ENCODE peak calls at places on chromosomes 7 and 10, in five cellular contexts. M is ovary, P is HepG2, E is transverse colon, O is suprapubic skin. Q is an unnamed sample.
A peak's percentile ranks its signal among the peaks of the same experiment; 100 is the strongest.

GRCh38 chr7:127907638-127908040 is 123.6 kb downstream of the LRRC4 start:
- DNase-seq in E (no peak), O (no peak), P (peak; percentile 83), M (no peak), Q (no peak)

GRCh38 chr10:21969326-21970287 is 33.9 kb downstream of the DNAJC1 start:
- DNase-seq in E (no peak), P (no peak), O (no peak), M (no peak), Q (no peak)

GRCh38 chr10:125201108-125201524 is 40.8 kb upstream of the CTBP2 start:
- DNase-seq in M (no peak), O (no peak), E (no peak), P (no peak), Q (no peak)

GRCh38 chr7:149838992-149839408 is 825 bp downstream of the ZNF862 start:
- DNase-seq in P (no peak), E (no peak), M (no peak), O (no peak), Q (no peak)

GRCh38 chr10:61761825-61762217 is 99.1 kb downstream of the CABCOCO1 start:
- DNase-seq in E (peak; percentile 10), P (no peak), O (no peak), M (no peak), Q (no peak)

GRCh38 chr7:40758590-40758989 is 623.8 kb downstream of the SUGCT start:
- DNase-seq in P (no peak), M (peak; percentile 25), O (no peak), E (no peak), Q (no peak)

GRCh38 chr10:129935102-129935860 is 28.8 kb downstream of the EBF3 start:
- DNase-seq in O (no peak), P (no peak), E (no peak), M (no peak), Q (no peak)

GRCh38 chr7:80313067-80313626 is 178.5 kb downstream of the GNAI1 start:
- DNase-seq in E (no peak), M (no peak), P (no peak), O (no peak), Q (no peak)

GRCh38 chr10:35959103-35959740 is 317.1 kb upstream of the FZD8 start:
- DNase-seq in M (no peak), O (no peak), P (no peak), E (no peak), Q (no peak)

GRCh38 chr10:85447690-85448089 is 918.9 kb downstream of the GRID1 start:
- DNase-seq in P (no peak), E (no peak), M (no peak), O (no peak), Q (no peak)

GRCh38 chr7:47520408-47520807 is 61.5 kb downstream of the TNS3 start:
- DNase-seq in O (peak; percentile 90), E (peak; percentile 52), P (peak; percentile 39), M (peak; percentile 62), Q (peak; percentile 82)

GRCh38 chr7:35624299-35625186 is 70.4 kb downstream of the HERPUD2 start:
- DNase-seq in O (no peak), P (peak; percentile 31), M (no peak), E (no peak), Q (no peak)

GRCh38 chr7:122883049-122883670 is 3.1 kb downstream of the CADPS2 start:
- DNase-seq in P (no peak), E (no peak), O (no peak), M (no peak), Q (no peak)

GRCh38 chr7:117808273-117808868 is 64.9 kb downstream of the CTTNBP2 start:
- DNase-seq in P (no peak), M (no peak), E (no peak), O (no peak), Q (no peak)

GRCh38 chr7:18903676-18904075 is 213.8 kb downstream of the TWIST1 start:
- DNase-seq in P (no peak), E (no peak), O (no peak), M (no peak), Q (no peak)

GRCh38 chr7:71237945-71238344 is 106.0 kb downstream of the GALNT17 start:
- DNase-seq in P (no peak), E (no peak), O (no peak), M (peak; percentile 39), Q (no peak)

GRCh38 chr10:3186365-3186764 is 13.8 kb upstream of the PITRM1 start:
- DNase-seq in O (no peak), M (no peak), P (no peak), E (no peak), Q (no peak)

GRCh38 chr7:11212080-11212711 is 238.5 kb downstream of the PHF14 start:
- DNase-seq in M (peak; percentile 49), O (no peak), P (peak; percentile 55), E (peak; percentile 53), Q (peak; percentile 61)

GRCh38 chr10:86413046-86413728 is 46.6 kb upstream of the GRID1 start:
- DNase-seq in M (no peak), P (no peak), O (no peak), E (no peak), Q (no peak)

GRCh38 chr10:22436526-22436892 is 91.2 kb downstream of the SPAG6 start:
- DNase-seq in O (no peak), E (peak; percentile 51), M (no peak), P (no peak), Q (no peak)

GRCh38 chr7:116429986-116430619 is 69.4 kb upstream of the CAV2 start:
- DNase-seq in M (no peak), E (no peak), P (no peak), O (no peak), Q (no peak)

GRCh38 chr7:114141415-114141814 is 222.6 kb upstream of the PPP1R3A start:
- DNase-seq in O (no peak), M (no peak), E (no peak), P (no peak), Q (no peak)

GRCh38 chr10:63976538-63976937 is 455.3 kb downstream of the REEP3 start:
- DNase-seq in E (peak; percentile 33), P (peak; percentile 29), M (no peak), O (no peak), Q (peak; percentile 19)

GRCh38 chr10:124155781-124156401 is 62.5 kb upstream of the CHST15 start:
- DNase-seq in O (peak; percentile 55), M (peak; percentile 64), E (no peak), P (no peak), Q (no peak)
- TF ChIP-seq EP300 in O (no peak), M (no peak), E (no peak), P (no peak), Q (no peak)

GRCh38 chr7:42380411-42380810 is 143.4 kb upstream of the GLI3 start:
- DNase-seq in E (no peak), M (no peak), P (no peak), O (no peak), Q (no peak)
- H3K27me3 ChIP-seq in E (no peaks in the 10 kb centered on the region), M (no peaks in the 10 kb centered on the region), P (no peaks in the 10 kb centered on the region), O (no peaks in the 10 kb centered on the region), Q (no peaks in the 10 kb centered on the region)

GRCh38 chr10:109924100-109924499 is 789 bp upstream of the XPNPEP1 start:
- DNase-seq in M (peak; percentile 34), P (no peak), E (no peak), O (no peak), Q (no peak)

GRCh38 chr10:109926141-109926745 is 2.9 kb upstream of the XPNPEP1 start:
- DNase-seq in M (no peak), E (no peak), O (no peak), P (no peak), Q (no peak)

GRCh38 chr10:109922353-109922975 is 847 bp downstream of the XPNPEP1 start:
- DNase-seq in P (no peak), E (no peak), O (no peak), M (no peak), Q (no peak)

GRCh38 chr10:109924947-109925620 is 1.8 kb upstream of the XPNPEP1 start:
- DNase-seq in M (no peak), O (no peak), E (no peak), P (no peak), Q (no peak)

GRCh38 chr10:109922976-109923921 is at the start of gene XPNPEP1:
- DNase-seq in M (peak; percentile 90), E (peak; percentile 91), O (peak; percentile 90), P (peak; percentile 70), Q (peak; percentile 76)
- TF ChIP-seq POLR2A in M (peak; percentile 82), E (peak; percentile 67), O (peak; percentile 96), P (peak; percentile 85), Q (peak; percentile 91)

GRCh38 chr10:101145750-101146391 is 14.8 kb downstream of the TLX1 start:
- DNase-seq in E (no peak), O (no peak), M (no peak), P (no peak), Q (no peak)
- TF ChIP-seq EP300 in E (no peak), O (no peak), M (no peak), P (no peak), Q (no peak)

DNA sequence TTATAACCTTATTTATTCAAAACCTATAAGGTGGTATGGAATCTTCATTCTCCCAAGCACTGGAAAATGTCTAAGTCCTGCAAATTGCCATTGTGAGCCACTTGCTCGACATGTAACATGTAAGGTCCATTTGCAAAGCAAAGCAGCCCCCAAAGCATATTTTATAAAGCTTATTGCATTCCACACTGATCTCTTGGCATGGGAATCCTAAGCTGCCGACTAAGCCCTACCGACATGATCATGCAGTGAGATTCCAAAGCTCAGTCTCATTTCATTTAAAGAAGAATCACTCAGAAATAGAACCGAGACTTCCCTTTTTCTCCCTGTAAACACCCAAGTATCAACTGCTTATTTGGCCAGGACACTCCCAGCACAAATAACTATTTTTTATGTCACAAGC is 333.4 kb upstream of the MYO3A start:
- DNase-seq in P (no peak), E (no peak), M (no peak), O (no peak), Q (no peak)
- H3K27me3 ChIP-seq in P (no peaks in the 10 kb centered on the region), E (no peaks in the 10 kb centered on the region), M (no peaks in the 10 kb centered on the region), O (no peaks in the 10 kb centered on the region), Q (no peaks in the 10 kb centered on the region)

GRCh38 chr7:143376396-143376795 is 4.7 kb upstream of the ZYX start:
- DNase-seq in O (no peak), P (no peak), M (no peak), E (no peak), Q (no peak)
- TF ChIP-seq POLR2A in O (no peak), P (no peak), M (no peak), E (no peak), Q (no peak)

GRCh38 chr10:77872151-77872946 is 54.2 kb downstream of the DLG5 start:
- DNase-seq in P (no peak), O (peak; percentile 81), M (peak; percentile 76), E (peak; percentile 40), Q (no peak)
- TF ChIP-seq EP300 in P (no peak), O (peak; percentile 78), M (no peak), E (peak; percentile 94), Q (peak; percentile 18)

DNA sequence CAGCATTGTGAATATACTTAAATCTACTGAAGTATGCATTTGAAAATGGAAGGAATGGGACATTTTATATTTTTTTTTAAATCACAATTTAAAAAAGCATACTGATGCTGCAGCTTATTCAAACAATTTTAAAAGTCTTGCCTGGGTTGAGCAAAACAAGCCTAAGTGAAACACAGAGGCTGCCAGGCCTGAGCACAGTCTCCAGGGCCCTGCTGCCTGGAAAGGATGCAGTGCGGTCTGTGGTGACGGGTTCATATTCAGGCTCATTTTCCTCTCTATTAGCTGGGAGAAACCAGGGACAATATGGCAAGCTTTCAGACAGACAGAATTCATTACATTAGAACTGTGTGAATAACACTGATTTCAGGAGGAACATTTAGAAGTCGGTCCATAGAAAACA is 251.9 kb downstream of the COBL start:
- DNase-seq in M (no peak), E (no peak), O (no peak), P (no peak), Q (no peak)
- H3K27me3 ChIP-seq in M (no peaks in the 10 kb centered on the region), E (no peaks in the 10 kb centered on the region), O (no peaks in the 10 kb centered on the region), P (no peaks in the 10 kb centered on the region), Q (no peaks in the 10 kb centered on the region)

GRCh38 chr10:5813341-5814109 is at the start of gene GDI2:
- DNase-seq in E (peak; percentile 98), M (peak; percentile 96), P (peak; percentile 94), O (peak; percentile 97), Q (peak; percentile 93)
- TF ChIP-seq POLR2A in E (peak; percentile 99), M (peak; percentile 74), P (peak; percentile 95), O (peak; percentile 19), Q (peak; percentile 83)